ENCODE peak calls at places on chromosome 17, in six cellular contexts. One of them, this sample, is unnamed.

GRCh38 chr17:278055-279028 is 74.3 kb downstream of the RPH3AL start:
- DNase-seq in nephron progenitor cell: no peak
- DNase-seq in RPMI7951: no peak
- DNase-seq in HTR-8/SVneo: no peak
- DNase-seq in activated CD8-positive, alpha-beta memory T cell treated with anti-CD3 and anti-CD28 coated beads for 4 hours: no peak
- DNase-seq in cardiac fibroblast: no peak
- DNase-seq in this sample: no peak

GRCh38 chr17:45136846-45137560 is 1.5 kb downstream of the ACBD4 start:
- DNase-seq in nephron progenitor cell: no peak
- DNase-seq in RPMI7951: no peak
- DNase-seq in cardiac fibroblast: no peak
- DNase-seq in HTR-8/SVneo: no peak
- DNase-seq in activated CD8-positive, alpha-beta memory T cell treated with anti-CD3 and anti-CD28 coated beads for 4 hours: no peak
- DNase-seq in this sample: no peak

GRCh38 chr17:42573095-42573494 is 4.4 kb downstream of the PSMC3IP start:
- DNase-seq in nephron progenitor cell: no peak
- DNase-seq in HTR-8/SVneo: no peak
- DNase-seq in activated CD8-positive, alpha-beta memory T cell treated with anti-CD3 and anti-CD28 coated beads for 4 hours: no peak
- DNase-seq in cardiac fibroblast: no peak
- DNase-seq in RPMI7951: no peak
- DNase-seq in this sample: no peak

GRCh38 chr17:18904482-18904881 is 46.6 kb downstream of the PRPSAP2 start:
- DNase-seq in activated CD8-positive, alpha-beta memory T cell treated with anti-CD3 and anti-CD28 coated beads for 4 hours: no peak
- DNase-seq in nephron progenitor cell: no peak
- DNase-seq in cardiac fibroblast: no peak
- DNase-seq in HTR-8/SVneo: no peak
- DNase-seq in RPMI7951: no peak
- DNase-seq in this sample: no peak

GRCh38 chr17:77526259-77526711 is 385.5 kb downstream of the SEC14L1 start:
- DNase-seq in activated CD8-positive, alpha-beta memory T cell treated with anti-CD3 and anti-CD28 coated beads for 4 hours: no peak
- DNase-seq in RPMI7951: no peak
- DNase-seq in HTR-8/SVneo: no peak
- DNase-seq in nephron progenitor cell: no peak
- DNase-seq in cardiac fibroblast: no peak
- DNase-seq in this sample: no peak

GRCh38 chr17:9054611-9055010 is 33.3 kb downstream of the NTN1 start:
- DNase-seq in HTR-8/SVneo: no peak
- DNase-seq in cardiac fibroblast: no peak
- DNase-seq in nephron progenitor cell: peak; percentile 12
- DNase-seq in RPMI7951: no peak
- DNase-seq in activated CD8-positive, alpha-beta memory T cell treated with anti-CD3 and anti-CD28 coated beads for 4 hours: no peak
- DNase-seq in this sample: no peak

GRCh38 chr17:72523491-72523890 is 402.7 kb downstream of the SOX9 start:
- DNase-seq in RPMI7951: no peak
- DNase-seq in activated CD8-positive, alpha-beta memory T cell treated with anti-CD3 and anti-CD28 coated beads for 4 hours: no peak
- DNase-seq in nephron progenitor cell: no peak
- DNase-seq in HTR-8/SVneo: no peak
- DNase-seq in cardiac fibroblast: peak; percentile 32
- DNase-seq in this sample: no peak

GRCh38 chr17:76467366-76467765 is at the start of gene AANAT:
- DNase-seq in cardiac fibroblast: no peak
- DNase-seq in nephron progenitor cell: no peak
- DNase-seq in RPMI7951: no peak
- DNase-seq in HTR-8/SVneo: no peak
- DNase-seq in activated CD8-positive, alpha-beta memory T cell treated with anti-CD3 and anti-CD28 coated beads for 4 hours: no peak
- DNase-seq in this sample: peak; percentile 55

GRCh38 chr17:17822189-17822978 is 14.4 kb downstream of the SREBF1 start:
- DNase-seq in RPMI7951: peak; percentile 93
- DNase-seq in HTR-8/SVneo: no peak
- DNase-seq in cardiac fibroblast: peak; percentile 92
- DNase-seq in activated CD8-positive, alpha-beta memory T cell treated with anti-CD3 and anti-CD28 coated beads for 4 hours: no peak
- DNase-seq in nephron progenitor cell: no peak
- DNase-seq in this sample: no peak

GRCh38 chr17:14301279-14301760 is 439 bp downstream of the HS3ST3B1 start:
- DNase-seq in HTR-8/SVneo: no peak
- DNase-seq in nephron progenitor cell: no peak
- DNase-seq in activated CD8-positive, alpha-beta memory T cell treated with anti-CD3 and anti-CD28 coated beads for 4 hours: no peak
- DNase-seq in RPMI7951: no peak
- DNase-seq in cardiac fibroblast: no peak
- DNase-seq in this sample: no peak

GRCh38 chr17:10198509-10199249 is at the start of gene GAS7:
- DNase-seq in cardiac fibroblast: peak; percentile 55
- DNase-seq in HTR-8/SVneo: peak; percentile 68
- DNase-seq in activated CD8-positive, alpha-beta memory T cell treated with anti-CD3 and anti-CD28 coated beads for 4 hours: peak; percentile 31
- DNase-seq in nephron progenitor cell: peak; percentile 89
- DNase-seq in RPMI7951: peak; percentile 35
- DNase-seq in this sample: peak; percentile 63

GRCh38 chr17:41029633-41030245 is at the start of gene KRTAP1-4:
- DNase-seq in cardiac fibroblast: no peak
- DNase-seq in activated CD8-positive, alpha-beta memory T cell treated with anti-CD3 and anti-CD28 coated beads for 4 hours: no peak
- DNase-seq in nephron progenitor cell: no peak
- DNase-seq in HTR-8/SVneo: no peak
- DNase-seq in RPMI7951: no peak
- DNase-seq in this sample: no peak

GRCh38 chr17:10195090-10195489 is 3.3 kb downstream of the GAS7 start:
- DNase-seq in nephron progenitor cell: no peak
- DNase-seq in HTR-8/SVneo: no peak
- DNase-seq in cardiac fibroblast: peak; percentile 28
- DNase-seq in RPMI7951: no peak
- DNase-seq in activated CD8-positive, alpha-beta memory T cell treated with anti-CD3 and anti-CD28 coated beads for 4 hours: no peak
- DNase-seq in this sample: no peak

GRCh38 chr17:60529806-60530205 is 3.8 kb upstream of the APPBP2 start:
- DNase-seq in RPMI7951: no peak
- DNase-seq in activated CD8-positive, alpha-beta memory T cell treated with anti-CD3 and anti-CD28 coated beads for 4 hours: no peak
- DNase-seq in HTR-8/SVneo: no peak
- DNase-seq in cardiac fibroblast: no peak
- DNase-seq in nephron progenitor cell: no peak
- DNase-seq in this sample: no peak

GRCh38 chr17:74433421-74434121 is 1.7 kb downstream of the GPRC5C start:
- DNase-seq in RPMI7951: peak; percentile 69
- DNase-seq in cardiac fibroblast: peak; percentile 49
- DNase-seq in activated CD8-positive, alpha-beta memory T cell treated with anti-CD3 and anti-CD28 coated beads for 4 hours: no peak
- DNase-seq in nephron progenitor cell: peak; percentile 60
- DNase-seq in HTR-8/SVneo: no peak
- DNase-seq in this sample: no peak

GRCh38 chr17:19332371-19333131 is 30.0 kb downstream of the B9D1 start:
- DNase-seq in activated CD8-positive, alpha-beta memory T cell treated with anti-CD3 and anti-CD28 coated beads for 4 hours: no peak
- DNase-seq in cardiac fibroblast: no peak
- DNase-seq in RPMI7951: no peak
- DNase-seq in nephron progenitor cell: no peak
- DNase-seq in HTR-8/SVneo: no peak
- DNase-seq in this sample: no peak

GRCh38 chr17:2929881-2930533 is 133.4 kb downstream of the OR1D5 start:
- DNase-seq in RPMI7951: peak; percentile 35
- DNase-seq in activated CD8-positive, alpha-beta memory T cell treated with anti-CD3 and anti-CD28 coated beads for 4 hours: no peak
- DNase-seq in HTR-8/SVneo: peak; percentile 67
- DNase-seq in cardiac fibroblast: peak; percentile 36
- DNase-seq in nephron progenitor cell: peak; percentile 71
- DNase-seq in this sample: peak; percentile 39

GRCh38 chr17:48006936-48007703 is 30.5 kb downstream of the COPZ2 start:
- DNase-seq in HTR-8/SVneo: no peak
- DNase-seq in RPMI7951: no peak
- DNase-seq in nephron progenitor cell: no peak
- DNase-seq in cardiac fibroblast: no peak
- DNase-seq in activated CD8-positive, alpha-beta memory T cell treated with anti-CD3 and anti-CD28 coated beads for 4 hours: no peak
- DNase-seq in this sample: no peak

GRCh38 chr17:68381076-68381900 is 76.0 kb downstream of the WIPI1 start:
- DNase-seq in activated CD8-positive, alpha-beta memory T cell treated with anti-CD3 and anti-CD28 coated beads for 4 hours: no peak
- DNase-seq in RPMI7951: peak; percentile 97
- DNase-seq in cardiac fibroblast: peak; percentile 83
- DNase-seq in nephron progenitor cell: no peak
- DNase-seq in HTR-8/SVneo: peak; percentile 90
- DNase-seq in this sample: no peak

GRCh38 chr17:65332375-65332774 is 195.2 kb downstream of the RGS9 start:
- DNase-seq in nephron progenitor cell: no peak
- DNase-seq in HTR-8/SVneo: no peak
- DNase-seq in activated CD8-positive, alpha-beta memory T cell treated with anti-CD3 and anti-CD28 coated beads for 4 hours: no peak
- DNase-seq in cardiac fibroblast: peak; percentile 15
- DNase-seq in RPMI7951: peak; percentile 43
- DNase-seq in this sample: no peak

GRCh38 chr17:42422958-42423712 is at the start of gene CAVIN1:
- DNase-seq in cardiac fibroblast: peak; percentile 99
- DNase-seq in activated CD8-positive, alpha-beta memory T cell treated with anti-CD3 and anti-CD28 coated beads for 4 hours: no peak
- DNase-seq in nephron progenitor cell: peak; percentile 81
- DNase-seq in RPMI7951: peak; percentile 97
- DNase-seq in HTR-8/SVneo: peak; percentile 99
- DNase-seq in this sample: peak; percentile 87

GRCh38 chr17:31509095-31509804 is 117.8 kb downstream of the RAB11FIP4 start:
- DNase-seq in RPMI7951: no peak
- DNase-seq in cardiac fibroblast: no peak
- DNase-seq in activated CD8-positive, alpha-beta memory T cell treated with anti-CD3 and anti-CD28 coated beads for 4 hours: no peak
- DNase-seq in HTR-8/SVneo: no peak
- DNase-seq in nephron progenitor cell: no peak
- DNase-seq in this sample: no peak

GRCh38 chr17:81245024-81245664 is 6.0 kb downstream of the NDUFAF8 start:
- DNase-seq in activated CD8-positive, alpha-beta memory T cell treated with anti-CD3 and anti-CD28 coated beads for 4 hours: no peak
- DNase-seq in HTR-8/SVneo: no peak
- DNase-seq in nephron progenitor cell: peak; percentile 36
- DNase-seq in RPMI7951: no peak
- DNase-seq in cardiac fibroblast: no peak
- DNase-seq in this sample: no peak

GRCh38 chr17:74235040-74235581 is 21.7 kb downstream of the TTYH2 start:
- DNase-seq in HTR-8/SVneo: no peak
- DNase-seq in cardiac fibroblast: no peak
- DNase-seq in activated CD8-positive, alpha-beta memory T cell treated with anti-CD3 and anti-CD28 coated beads for 4 hours: no peak
- DNase-seq in RPMI7951: no peak
- DNase-seq in nephron progenitor cell: no peak
- DNase-seq in this sample: no peak

GRCh38 chr17:40491486-40491885 is 9.9 kb downstream of the TNS4 start:
- DNase-seq in HTR-8/SVneo: no peak
- DNase-seq in activated CD8-positive, alpha-beta memory T cell treated with anti-CD3 and anti-CD28 coated beads for 4 hours: no peak
- DNase-seq in nephron progenitor cell: no peak
- DNase-seq in RPMI7951: no peak
- DNase-seq in cardiac fibroblast: no peak
- DNase-seq in this sample: no peak

GRCh38 chr17:46841561-46842379 is 9.6 kb upstream of the WNT9B start:
- DNase-seq in HTR-8/SVneo: peak; percentile 66
- DNase-seq in activated CD8-positive, alpha-beta memory T cell treated with anti-CD3 and anti-CD28 coated beads for 4 hours: no peak
- DNase-seq in nephron progenitor cell: peak; percentile 80
- DNase-seq in cardiac fibroblast: no peak
- DNase-seq in RPMI7951: no peak
- DNase-seq in this sample: peak; percentile 24

GRCh38 chr17:45949755-45950320 is 49.2 kb upstream of the STH start:
- DNase-seq in activated CD8-positive, alpha-beta memory T cell treated with anti-CD3 and anti-CD28 coated beads for 4 hours: no peak
- DNase-seq in RPMI7951: no peak
- DNase-seq in HTR-8/SVneo: no peak
- DNase-seq in nephron progenitor cell: no peak
- DNase-seq in cardiac fibroblast: no peak
- DNase-seq in this sample: no peak

GRCh38 chr17:67376509-67376891 is 581 bp upstream of the PITPNC1 start:
- DNase-seq in HTR-8/SVneo: peak; percentile 43
- DNase-seq in RPMI7951: peak; percentile 42
- DNase-seq in nephron progenitor cell: no peak
- DNase-seq in activated CD8-positive, alpha-beta memory T cell treated with anti-CD3 and anti-CD28 coated beads for 4 hours: no peak
- DNase-seq in cardiac fibroblast: peak; percentile 32
- DNase-seq in this sample: no peak

GRCh38 chr17:28333083-28333746 is 2.1 kb downstream of the IFT20 start:
- DNase-seq in HTR-8/SVneo: no peak
- DNase-seq in RPMI7951: no peak
- DNase-seq in cardiac fibroblast: no peak
- DNase-seq in nephron progenitor cell: no peak
- DNase-seq in activated CD8-positive, alpha-beta memory T cell treated with anti-CD3 and anti-CD28 coated beads for 4 hours: no peak
- DNase-seq in this sample: no peak

GRCh38 chr17:82859431-82860403 is 19.9 kb upstream of the ZNF750 start:
- DNase-seq in HTR-8/SVneo: peak; percentile 83
- DNase-seq in activated CD8-positive, alpha-beta memory T cell treated with anti-CD3 and anti-CD28 coated beads for 4 hours: peak; percentile 25
- DNase-seq in cardiac fibroblast: peak; percentile 61
- DNase-seq in nephron progenitor cell: peak; percentile 71
- DNase-seq in RPMI7951: peak; percentile 69
- DNase-seq in this sample: peak; percentile 28

GRCh38 chr17:68019336-68019674 is 16.2 kb upstream of the KPNA2 start:
- DNase-seq in HTR-8/SVneo: no peak
- DNase-seq in nephron progenitor cell: no peak
- DNase-seq in cardiac fibroblast: no peak
- DNase-seq in activated CD8-positive, alpha-beta memory T cell treated with anti-CD3 and anti-CD28 coated beads for 4 hours: no peak
- DNase-seq in RPMI7951: no peak
- DNase-seq in this sample: no peak

GRCh38 chr17:38559025-38559879 is 46.5 kb downstream of the SRCIN1 start:
- DNase-seq in cardiac fibroblast: peak; percentile 73
- DNase-seq in activated CD8-positive, alpha-beta memory T cell treated with anti-CD3 and anti-CD28 coated beads for 4 hours: peak; percentile 83
- DNase-seq in nephron progenitor cell: peak; percentile 93
- DNase-seq in HTR-8/SVneo: peak; percentile 98
- DNase-seq in RPMI7951: peak; percentile 79
- DNase-seq in this sample: peak; percentile 87

GRCh38 chr17:79108232-79108850 is 33.7 kb downstream of the ENGASE start:
- DNase-seq in activated CD8-positive, alpha-beta memory T cell treated with anti-CD3 and anti-CD28 coated beads for 4 hours: no peak
- DNase-seq in RPMI7951: no peak
- DNase-seq in cardiac fibroblast: no peak
- DNase-seq in nephron progenitor cell: no peak
- DNase-seq in HTR-8/SVneo: no peak
- DNase-seq in this sample: no peak

GRCh38 chr17:40320771-40321501 is 12.0 kb downstream of the RARA start:
- DNase-seq in cardiac fibroblast: peak; percentile 73
- DNase-seq in nephron progenitor cell: no peak
- DNase-seq in activated CD8-positive, alpha-beta memory T cell treated with anti-CD3 and anti-CD28 coated beads for 4 hours: no peak
- DNase-seq in HTR-8/SVneo: no peak
- DNase-seq in RPMI7951: peak; percentile 57
- DNase-seq in this sample: no peak

GRCh38 chr17:19876524-19877161 is 8.9 kb upstream of the ULK2 start:
- DNase-seq in nephron progenitor cell: no peak
- DNase-seq in activated CD8-positive, alpha-beta memory T cell treated with anti-CD3 and anti-CD28 coated beads for 4 hours: no peak
- DNase-seq in RPMI7951: no peak
- DNase-seq in cardiac fibroblast: no peak
- DNase-seq in HTR-8/SVneo: no peak
- DNase-seq in this sample: no peak

GRCh38 chr17:1056761-1057160 is 59.8 kb downstream of the TIMM22 start:
- DNase-seq in activated CD8-positive, alpha-beta memory T cell treated with anti-CD3 and anti-CD28 coated beads for 4 hours: no peak
- DNase-seq in nephron progenitor cell: no peak
- DNase-seq in RPMI7951: no peak
- DNase-seq in cardiac fibroblast: no peak
- DNase-seq in HTR-8/SVneo: no peak
- DNase-seq in this sample: no peak

GRCh38 chr17:50638851-50639767 is 4.4 kb downstream of the ABCC3 start:
- DNase-seq in cardiac fibroblast: peak; percentile 99
- DNase-seq in RPMI7951: peak; percentile 99
- DNase-seq in HTR-8/SVneo: peak; percentile 98
- DNase-seq in activated CD8-positive, alpha-beta memory T cell treated with anti-CD3 and anti-CD28 coated beads for 4 hours: no peak
- DNase-seq in nephron progenitor cell: no peak
- DNase-seq in this sample: peak; percentile 94

This sample was measured in A673.